ENCODE peak calls at places on chromosomes 4 and X, in four cellular contexts. G is IMR-90, C is K562, H is HCT116. W is an unnamed sample.

GRCh38 chr4:4533461-4534169 is 8.2 kb downstream of the STX18 start:
- DNase-seq in G (no peak), C (no peak), H (no peak), W (no peak)

GRCh38 chr4:159540501-159540900 is 437.6 kb downstream of the RAPGEF2 start:
- DNase-seq in G (no peak), C (no peak), H (no peak), W (no peak)

GRCh38 chrX:37487271-37487670 is 84.2 kb upstream of the LANCL3 start:
- DNase-seq in G (no peak), C (no peak), H (no peak), W (no peak)

GRCh38 chrX:25052798-25053534 is 37.2 kb upstream of the ARX start:
- DNase-seq in G (no peak), C (peak; percentile 46), H (no peak), W (no peak)

GRCh38 chr4:76017056-76017686 is 6.1 kb downstream of the CXCL10 start:
- DNase-seq in G (no peak), C (no peak), H (no peak), W (no peak)

GRCh38 chr4:182344968-182345367 is 101.8 kb downstream of the TENM3 start:
- DNase-seq in G (no peak), C (no peak), H (no peak), W (no peak)

GRCh38 chrX:115713465-115713864 is 152.5 kb downstream of the PLS3 start:
- DNase-seq in G (no peak), C (no peak), H (no peak), W (peak; percentile 31)

GRCh38 chr4:171846232-171846631 is 33.0 kb downstream of the GALNTL6 start:
- DNase-seq in G (no peak), C (peak; percentile 55), H (peak; percentile 42), W (peak; percentile 43)

GRCh38 chr4:25925486-25926201 is 11.6 kb downstream of the SMIM20 start:
- DNase-seq in G (peak; percentile 45), C (peak; percentile 56), H (peak; percentile 35), W (peak; percentile 46)

GRCh38 chr4:142379277-142380051 is 466.6 kb downstream of the INPP4B start:
- DNase-seq in G (peak; percentile 90), C (no peak), H (peak; percentile 62), W (peak; percentile 82)

GRCh38 chr4:5758741-5759140 is 47.7 kb downstream of the EVC start:
- DNase-seq in G (peak; percentile 99), C (no peak), H (peak; percentile 77), W (peak; percentile 93)

GRCh38 chrX:30589146-30589888 is 11.8 kb upstream of the TASL start:
- DNase-seq in G (no peak), C (no peak), H (no peak), W (no peak)

GRCh38 chr4:41015031-41015675 is 199.2 kb downstream of the APBB2 start:
- DNase-seq in G (no peak), C (no peak), H (no peak), W (no peak)

GRCh38 chrX:134717698-134718328 is 59.5 kb upstream of the PLAC1 start:
- DNase-seq in G (peak; percentile 68), C (no peak), H (no peak), W (peak; percentile 53)

GRCh38 chr4:40998680-40999358 is 215.5 kb downstream of the APBB2 start:
- DNase-seq in G (peak; percentile 20), C (no peak), H (peak; percentile 69), W (peak; percentile 66)

GRCh38 chr4:146333187-146333894 is 119.0 kb downstream of the REELD1 start:
- DNase-seq in G (peak; percentile 68), C (no peak), H (no peak), W (peak; percentile 87)

GRCh38 chr4:99949034-99949998 is 759 bp downstream of the H2AZ1 start:
- DNase-seq in G (peak; percentile 93), C (peak; percentile 95), H (peak; percentile 91), W (peak; percentile 92)

GRCh38 chr4:99947608-99948007 is 1.2 kb upstream of the DNAJB14 start:
- DNase-seq in G (no peak), C (peak; percentile 27), H (no peak), W (no peak)

GRCh38 chr4:99950913-99951254 is 809 bp upstream of the H2AZ1 start:
- DNase-seq in G (no peak), C (no peak), H (no peak), W (no peak)

GRCh38 chr4:99947190-99947578 is 766 bp upstream of the DNAJB14 start:
- DNase-seq in G (no peak), C (no peak), H (no peak), W (no peak)

DNA sequence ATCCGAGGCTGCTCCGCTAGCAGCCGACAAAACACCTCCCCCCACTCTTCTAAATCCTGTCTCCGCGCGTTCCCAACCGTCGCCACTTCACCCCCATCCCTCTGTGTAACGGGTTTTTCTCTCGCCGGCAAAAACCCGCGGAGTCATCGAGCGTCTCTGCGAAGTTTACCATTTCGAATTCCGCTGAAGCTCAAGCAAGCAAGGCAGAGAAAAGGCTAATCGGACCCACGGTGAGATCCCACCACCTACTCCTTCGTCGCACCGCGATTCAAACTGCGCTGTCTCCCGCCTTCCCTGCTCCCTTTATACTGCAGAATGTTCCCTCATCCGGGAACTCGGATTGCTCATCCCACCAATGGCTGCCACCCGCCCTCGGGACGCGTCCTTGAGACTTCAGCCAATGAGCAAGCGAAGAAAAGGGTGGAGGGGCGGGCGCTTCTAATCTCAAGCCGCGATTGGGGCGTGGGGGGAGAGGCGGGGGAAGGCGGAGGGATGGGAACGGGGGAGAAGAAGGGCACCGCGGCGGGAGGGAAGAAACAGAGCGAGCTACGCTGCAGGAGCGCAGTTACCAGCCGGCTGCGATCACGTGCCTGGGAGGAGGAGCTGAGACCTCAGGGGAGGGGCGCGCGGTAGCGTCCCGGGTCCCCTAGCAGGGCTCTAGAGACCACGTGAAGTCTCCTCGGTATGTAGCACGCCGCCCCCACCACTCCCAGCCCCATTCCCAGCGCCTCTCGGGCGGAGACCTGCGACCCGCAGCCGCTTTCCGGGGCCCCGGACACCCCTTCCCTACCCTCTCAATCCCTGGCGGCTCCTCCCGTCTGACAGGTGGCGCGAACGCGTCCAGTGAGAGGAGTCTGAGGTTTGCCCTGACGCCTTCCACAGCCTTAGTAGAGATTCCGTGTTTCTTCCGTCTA is at the start of gene H2AZ1:
- DNase-seq in G (peak; percentile 99), C (peak; percentile 99), H (peak; percentile 98), W (peak; percentile 95)
- H2AFZ ChIP-seq in G (peak within 1 kb of the TSS; percentile 94), C (peak within 1 kb of the TSS; percentile 93), H (peak within 1 kb of the TSS; percentile 63), W (peak within 1 kb of the TSS; percentile 89)

GRCh38 chrX:150546711-150547153 is 21.7 kb upstream of the MTM1 start:
- DNase-seq in G (no peak), C (no peak), H (no peak), W (no peak)
- H3K4me1 ChIP-seq in G (no peaks in the 10 kb centered on the region), C (peaks cover 4% of the 10 kb centered on the region), H (no peaks in the 10 kb centered on the region), W (peaks cover 12% of the 10 kb centered on the region)

DNA sequence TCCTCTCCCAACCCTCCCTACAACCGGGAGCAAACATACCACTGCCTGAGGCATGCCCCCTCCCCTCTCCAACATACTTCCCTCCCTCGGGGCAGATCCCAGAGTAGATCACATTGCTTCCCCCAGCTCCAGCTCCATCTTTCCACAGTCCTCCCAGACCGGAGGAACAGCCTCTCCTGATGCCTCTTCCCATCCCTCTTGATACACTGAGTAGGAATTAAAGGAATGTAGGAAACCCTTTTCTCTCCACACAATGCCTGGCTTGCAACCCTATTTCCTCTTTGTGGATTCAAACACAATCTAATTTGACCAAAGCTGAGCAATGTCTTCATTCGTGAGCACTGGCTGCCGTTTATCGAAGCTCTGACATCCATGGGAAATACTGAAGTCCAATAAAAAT is 339.8 kb downstream of the BCOR start:
- DNase-seq in G (peak; percentile 68), C (no peak), H (no peak), W (no peak)
- H3K4me2 ChIP-seq in G (no peak overlapping the region), C (no peak overlapping the region), H (no peak overlapping the region), W (no peak overlapping the region)

DNA sequence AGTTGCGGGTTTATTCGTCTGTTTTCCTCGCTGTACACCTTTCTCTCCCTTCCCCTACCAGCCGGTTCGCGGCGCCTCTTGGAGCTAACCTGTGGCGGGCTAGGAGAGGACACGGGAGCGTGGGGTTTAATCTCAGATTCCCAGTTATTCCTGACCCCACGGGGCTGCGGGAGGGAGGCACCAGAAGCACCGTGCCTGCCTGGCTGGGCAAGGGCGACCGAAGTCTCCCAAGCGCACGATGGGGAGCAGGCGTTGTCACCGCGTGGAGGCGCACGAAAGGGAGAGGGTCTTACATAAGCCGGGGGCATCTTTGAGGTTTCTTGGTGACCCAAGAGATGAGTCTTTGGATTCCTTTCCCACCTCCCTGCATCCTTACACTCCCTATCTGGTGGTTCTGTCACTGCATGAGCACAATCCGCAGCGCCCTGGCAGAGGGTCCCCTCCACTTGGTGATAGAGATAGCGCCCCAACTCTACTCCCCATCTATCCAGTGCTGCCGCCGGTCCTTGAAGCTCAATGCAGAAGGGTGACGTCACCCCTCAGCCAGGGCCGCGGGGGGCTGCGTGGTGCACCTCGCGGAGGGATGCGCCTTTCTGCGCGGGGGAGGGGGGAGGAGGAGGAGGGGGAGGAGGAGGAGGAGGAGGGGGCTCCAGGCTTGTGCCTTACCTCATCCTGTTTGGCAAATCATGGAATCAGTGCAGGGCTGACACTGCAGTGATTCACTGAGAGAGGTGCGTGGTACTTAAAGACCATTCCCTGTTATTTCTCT is 793 bp downstream of the TSPAN7 start:
- DNase-seq in G (no peak), C (no peak), H (no peak), W (no peak)
- H2AFZ ChIP-seq in G (peak overlapping the region; percentile 22), C (no peak overlapping the region), H (no peak overlapping the region), W (peak overlapping the region; percentile 74)

GRCh38 chr4:153523171-153523757 is 57.1 kb downstream of the TMEM131L start:
- DNase-seq in G (no peak), C (no peak), H (no peak), W (no peak)

GRCh38 chr4:153522800-153523089 is 56.6 kb downstream of the TMEM131L start:
- DNase-seq in G (no peak), C (no peak), H (no peak), W (no peak)

GRCh38 chr4:153521467-153521866 is 55.3 kb downstream of the TMEM131L start:
- DNase-seq in G (no peak), C (no peak), H (no peak), W (no peak)

GRCh38 chr4:153520871-153521329 is 54.7 kb downstream of the TMEM131L start:
- DNase-seq in G (no peak), C (peak; percentile 65), H (no peak), W (no peak)

GRCh38 chr4:153521995-153522799 is 56.0 kb downstream of the TMEM131L start:
- DNase-seq in G (no peak), C (no peak), H (no peak), W (no peak)
- H3K4me1 ChIP-seq in G (peaks cover 6% of the 10 kb centered on the region), C (peaks cover 47% of the 10 kb centered on the region), H (peaks cover 3% of the 10 kb centered on the region), W (no peaks in the 10 kb centered on the region)

GRCh38 chr4:184848510-184848909 is 22.7 kb upstream of the ACSL1 start:
- DNase-seq in G (no peak), C (no peak), H (no peak), W (no peak)
- H3K4me2 ChIP-seq in G (no peak overlapping the region), C (no peak overlapping the region), H (no peak overlapping the region), W (no peak overlapping the region)

W was measured in PC-3.